ENCODE peak calls at places on chromosome 3, in eight cellular contexts. V is ureter; W is IMR-90; E is GDM1; R is dorsolateral prefrontal cortex; C is AG08396; U is fibroblast of lung; A is activated CD8-positive, alpha-beta memory T cell treated with anti-CD3 and anti-CD28 coated beads for 1 hour. M is an unnamed sample.
A peak's percentile ranks its signal among the peaks of the same experiment; 100 is the strongest.

GRCh38 chr3:42118762-42119361 is 27.7 kb downstream of the TRAK1 start:
- DNase-seq in A (no peak), C (no peak), W (peak; percentile 49), E (peak; percentile 26), U (peak; percentile 47), R (peak; percentile 49), V (no peak), M (no peak)

GRCh38 chr3:23945653-23945902 is 492 bp downstream of the NR1D2 start:
- DNase-seq in E (no peak), A (no peak), U (no peak), W (no peak), R (no peak), V (no peak), C (no peak), M (no peak)

GRCh38 chr3:42706721-42707619 is 4.4 kb upstream of the HHATL start:
- DNase-seq in U (no peak), R (peak; percentile 4), A (no peak), W (no peak), V (peak; percentile 23), C (no peak), E (no peak), M (no peak)

GRCh38 chr3:138381950-138382715 is 33.8 kb downstream of the MRAS start:
- DNase-seq in U (peak; percentile 58), R (peak; percentile 53), C (peak; percentile 54), E (no peak), V (peak; percentile 71), A (no peak), W (peak; percentile 45), M (no peak)

GRCh38 chr3:71581451-71581980 is 2.0 kb downstream of the FOXP1 start:
- DNase-seq in R (no peak), U (no peak), A (peak; percentile 23), V (no peak), E (no peak), W (no peak), C (peak; percentile 37), M (no peak)

GRCh38 chr3:151379083-151379734 is 5.3 kb downstream of the P2RY12 start:
- DNase-seq in E (peak; percentile 19), C (no peak), A (no peak), V (no peak), U (peak; percentile 25), R (peak; percentile 31), W (no peak), M (no peak)

GRCh38 chr3:174132006-174132405 is 727.1 kb upstream of the NAALADL2 start:
- DNase-seq in U (no peak), A (no peak), R (no peak), E (no peak), W (no peak), V (no peak), C (no peak), M (no peak)

GRCh38 chr3:126354776-126355175 is 2.4 kb downstream of the KLF15 start:
- DNase-seq in R (no peak), A (no peak), W (no peak), E (no peak), V (no peak), U (no peak), C (no peak), M (no peak)

GRCh38 chr3:45225465-45226205 is 452 bp downstream of the TMEM158 start:
- DNase-seq in R (no peak), C (peak; percentile 51), E (no peak), W (no peak), V (no peak), A (peak; percentile 15), U (no peak), M (no peak)

GRCh38 chr3:21330293-21330692 is 420.7 kb downstream of the ZNF385D start:
- DNase-seq in U (peak; percentile 34), W (no peak), A (no peak), E (no peak), C (no peak), V (no peak), R (no peak), M (no peak)

GRCh38 chr3:52216585-52217408 is 8.6 kb downstream of the TLR9 start:
- DNase-seq in A (peak; percentile 39), W (peak; percentile 79), R (no peak), V (peak; percentile 92), C (peak; percentile 75), U (peak; percentile 92), E (no peak), M (no peak)

GRCh38 chr3:111858641-111859040 is 424 bp upstream of the PHLDB2 start:
- DNase-seq in R (no peak), U (no peak), V (no peak), C (no peak), A (no peak), E (no peak), W (no peak), M (no peak)

GRCh38 chr3:17111556-17111955 is 226.8 kb downstream of the PLCL2 start:
- DNase-seq in U (peak; percentile 28), E (no peak), V (no peak), C (peak; percentile 24), R (no peak), A (no peak), W (peak; percentile 31), M (no peak)

GRCh38 chr3:7683431-7683830 is 818.2 kb upstream of the LMCD1 start:
- DNase-seq in C (no peak), W (no peak), U (no peak), V (no peak), A (no peak), R (no peak), E (no peak), M (no peak)

GRCh38 chr3:153901991-153902390 is 219.2 kb upstream of the ARHGEF26 start:
- DNase-seq in A (no peak), U (no peak), W (peak; percentile 2), R (no peak), C (no peak), E (no peak), V (no peak), M (no peak)

GRCh38 chr3:185024406-185024805 is 128.5 kb downstream of the C3orf70 start:
- DNase-seq in W (no peak), E (no peak), C (no peak), V (no peak), A (no peak), R (no peak), U (no peak), M (no peak)

GRCh38 chr3:8769088-8769822 is at the start of gene OXTR:
- DNase-seq in V (no peak), E (no peak), C (peak; percentile 95), R (peak; percentile 52), W (peak; percentile 82), U (peak; percentile 69), A (peak; percentile 38), M (no peak)

GRCh38 chr3:145727416-145727930 is 433.5 kb downstream of the PLOD2 start:
- DNase-seq in C (no peak), U (no peak), W (no peak), R (no peak), A (no peak), E (no peak), V (no peak), M (no peak)

GRCh38 chr3:161372321-161373260 is 1.3 kb upstream of the SPTSSB start:
- DNase-seq in U (peak; percentile 4), E (no peak), W (no peak), A (no peak), V (peak; percentile 47), C (peak; percentile 37), R (peak; percentile 73), M (no peak)

GRCh38 chr3:153284282-153284938 is 122.4 kb downstream of the RAP2B start:
- DNase-seq in W (peak; percentile 96), R (peak; percentile 38), V (peak; percentile 75), U (peak; percentile 94), C (peak; percentile 80), A (no peak), E (peak; percentile 22), M (peak; percentile 78)

GRCh38 chr3:101531473-101532086 is 18.6 kb upstream of the SENP7 start:
- DNase-seq in A (no peak), W (no peak), R (no peak), V (no peak), C (no peak), U (no peak), E (no peak), M (no peak)

GRCh38 chr3:192223815-192224214 is 503.5 kb downstream of the FGF12 start:
- DNase-seq in W (no peak), E (no peak), C (no peak), U (no peak), A (no peak), V (no peak), R (no peak), M (no peak)

GRCh38 chr3:126081618-126082333 is 2.1 kb downstream of the SLC41A3 start:
- DNase-seq in W (peak; percentile 43), A (no peak), R (no peak), U (peak; percentile 43), C (peak; percentile 70), E (no peak), V (peak; percentile 70), M (no peak)

GRCh38 chr3:73813291-73813977 is 188.7 kb upstream of the PDZRN3 start:
- DNase-seq in W (no peak), R (no peak), A (no peak), V (no peak), E (no peak), U (peak; percentile 73), C (no peak), M (no peak)

GRCh38 chr3:23442598-23443383 is 239.7 kb downstream of the UBE2E2 start:
- DNase-seq in R (no peak), U (peak; percentile 42), A (no peak), E (peak; percentile 1), W (peak; percentile 59), V (no peak), C (peak; percentile 3), M (no peak)

GRCh38 chr3:153961498-153961897 is 159.7 kb upstream of the ARHGEF26 start:
- DNase-seq in C (no peak), A (no peak), E (no peak), W (no peak), V (no peak), R (no peak), U (no peak), M (no peak)

GRCh38 chr3:142691527-142691926 is 32.3 kb upstream of the TRPC1 start:
- DNase-seq in V (no peak), R (no peak), A (no peak), U (no peak), C (no peak), W (no peak), E (no peak), M (no peak)